ENCODE peak calls at places on chromosomes 12 and 14, in four cellular contexts. One of them, this sample, is unnamed.

GRCh38 chr12:92253301-92253700 is 107.7 kb upstream of the BTG1 start:
- DNase-seq in GM12878: no peak
- DNase-seq in HepG2: no peak
- DNase-seq in H1: no peak
- DNase-seq in this sample: no peak

GRCh38 chr14:24315807-24316596 is 4.7 kb downstream of the LTB4R start:
- DNase-seq in HepG2: peak
- DNase-seq in GM12878: no peak
- DNase-seq in H1: peak
- DNase-seq in this sample: no peak

GRCh38 chr12:2268478-2269286 is 215.9 kb downstream of the CACNA1C start:
- DNase-seq in H1: no peak
- DNase-seq in GM12878: no peak
- DNase-seq in HepG2: no peak
- DNase-seq in this sample: no peak

GRCh38 chr12:29639893-29640495 is 142.5 kb upstream of the OVCH1 start:
- DNase-seq in HepG2: no peak
- DNase-seq in GM12878: no peak
- DNase-seq in H1: no peak
- DNase-seq in this sample: no peak

GRCh38 chr12:2982361-2982760 is 23.2 kb downstream of the TEAD4 start:
- DNase-seq in H1: no peak
- DNase-seq in GM12878: no peak
- DNase-seq in HepG2: no peak
- DNase-seq in this sample: no peak

GRCh38 chr12:65232490-65233077 is 45.9 kb upstream of the MSRB3 start:
- DNase-seq in HepG2: no peak
- DNase-seq in H1: no peak
- DNase-seq in GM12878: no peak
- DNase-seq in this sample: no peak

GRCh38 chr12:4275869-4276253 is 2.3 kb downstream of the CCND2 start:
- DNase-seq in H1: peak
- DNase-seq in HepG2: no peak
- DNase-seq in GM12878: no peak
- DNase-seq in this sample: no peak

GRCh38 chr12:52488736-52489135 is 4.3 kb downstream of the KRT6A start:
- DNase-seq in H1: no peak
- DNase-seq in GM12878: no peak
- DNase-seq in HepG2: no peak
- DNase-seq in this sample: no peak

GRCh38 chr12:1634590-1635191 is 5.7 kb downstream of the WNT5B start:
- DNase-seq in HepG2: peak
- DNase-seq in H1: peak
- DNase-seq in GM12878: no peak
- DNase-seq in this sample: peak

GRCh38 chr12:88036368-88036965 is 7.3 kb upstream of the C12orf50 start:
- DNase-seq in HepG2: no peak
- DNase-seq in GM12878: no peak
- DNase-seq in H1: no peak
- DNase-seq in this sample: no peak

GRCh38 chr14:57391609-57392195 is 1.3 kb downstream of the NAA30 start:
- DNase-seq in H1: no peak
- DNase-seq in GM12878: no peak
- DNase-seq in HepG2: no peak
- DNase-seq in this sample: no peak

GRCh38 chr12:54538136-54538700 is 11.2 kb upstream of the PDE1B start:
- DNase-seq in HepG2: no peak
- DNase-seq in H1: no peak
- DNase-seq in GM12878: no peak
- DNase-seq in this sample: no peak

GRCh38 chr12:52971701-52972329 is 22.9 kb downstream of the KRT18 start:
- DNase-seq in HepG2: peak
- DNase-seq in GM12878: no peak
- DNase-seq in H1: no peak
- DNase-seq in this sample: no peak

GRCh38 chr12:130334937-130335336 is 2.8 kb upstream of the PIWIL1 start:
- DNase-seq in HepG2: no peak
- DNase-seq in H1: peak
- DNase-seq in GM12878: no peak
- DNase-seq in this sample: no peak

GRCh38 chr12:5498081-5498480 is 66.2 kb downstream of the NTF3 start:
- DNase-seq in HepG2: no peak
- DNase-seq in GM12878: no peak
- DNase-seq in H1: no peak
- DNase-seq in this sample: no peak

GRCh38 chr12:49323524-49324097 is 556 bp downstream of the TROAP start:
- DNase-seq in H1: no peak
- DNase-seq in HepG2: no peak
- DNase-seq in GM12878: no peak
- DNase-seq in this sample: no peak

GRCh38 chr12:5584776-5585560 is 153.1 kb downstream of the NTF3 start:
- DNase-seq in GM12878: no peak
- DNase-seq in H1: no peak
- DNase-seq in HepG2: no peak
- DNase-seq in this sample: no peak

GRCh38 chr14:99508896-99509629 is 27.9 kb downstream of the CCNK start:
- DNase-seq in H1: peak
- DNase-seq in HepG2: no peak
- DNase-seq in GM12878: no peak
- DNase-seq in this sample: no peak

GRCh38 chr14:106513302-106513701 is 986.9 kb downstream of the TMEM121 start:
- DNase-seq in HepG2: no peak
- DNase-seq in H1: no peak
- DNase-seq in GM12878: no peak
- DNase-seq in this sample: no peak

GRCh38 chr14:102586420-102587119 is 5.9 kb upstream of the RCOR1 start:
- DNase-seq in GM12878: no peak
- DNase-seq in H1: no peak
- DNase-seq in HepG2: no peak
- DNase-seq in this sample: no peak

GRCh38 chr12:110042260-110042659 is 6.1 kb downstream of the C12orf76 start:
- DNase-seq in H1: no peak
- DNase-seq in HepG2: peak
- DNase-seq in GM12878: no peak
- DNase-seq in this sample: no peak

GRCh38 chr14:38693423-38693822 is 409.6 kb downstream of the SEC23A start:
- DNase-seq in GM12878: no peak
- DNase-seq in HepG2: no peak
- DNase-seq in H1: no peak
- DNase-seq in this sample: no peak

GRCh38 chr12:51028126-51028810 is 2.1 kb upstream of the SLC11A2 start:
- DNase-seq in H1: no peak
- DNase-seq in GM12878: no peak
- DNase-seq in HepG2: peak
- DNase-seq in this sample: peak

GRCh38 chr14:53355581-53356112 is 202.5 kb upstream of the DDHD1 start:
- DNase-seq in H1: peak
- DNase-seq in GM12878: no peak
- DNase-seq in HepG2: no peak
- DNase-seq in this sample: peak

GRCh38 chr14:73463411-73463810 is 5.1 kb upstream of the NUMB start:
- DNase-seq in H1: no peak
- DNase-seq in HepG2: peak
- DNase-seq in GM12878: no peak
- DNase-seq in this sample: no peak

GRCh38 chr14:51304956-51305355 is 64.9 kb downstream of the TMX1 start:
- DNase-seq in GM12878: no peak
- DNase-seq in H1: no peak
- DNase-seq in HepG2: no peak
- DNase-seq in this sample: no peak

GRCh38 chr14:59275668-59276067 is 87.2 kb downstream of the DAAM1 start:
- DNase-seq in GM12878: peak
- DNase-seq in HepG2: peak
- DNase-seq in H1: no peak
- DNase-seq in this sample: no peak

GRCh38 chr14:33014710-33015109 is 76.0 kb downstream of the NPAS3 start:
- DNase-seq in HepG2: no peak
- DNase-seq in GM12878: no peak
- DNase-seq in H1: no peak
- DNase-seq in this sample: no peak

GRCh38 chr14:24677956-24678355 is 44.0 kb upstream of the GZMB start:
- DNase-seq in GM12878: no peak
- DNase-seq in HepG2: no peak
- DNase-seq in H1: no peak
- DNase-seq in this sample: no peak

GRCh38 chr12:92485356-92486348 is 217.1 kb upstream of the PLEKHG7 start:
- DNase-seq in HepG2: no peak
- DNase-seq in GM12878: no peak
- DNase-seq in H1: no peak
- DNase-seq in this sample: no peak

GRCh38 chr12:103085541-103085940 is 128.1 kb downstream of the ASCL1 start:
- DNase-seq in HepG2: no peak
- DNase-seq in GM12878: no peak
- DNase-seq in H1: no peak
- DNase-seq in this sample: no peak

GRCh38 chr12:108750471-108751402 is 19.4 kb upstream of the CORO1C start:
- DNase-seq in GM12878: no peak
- DNase-seq in HepG2: no peak
- DNase-seq in H1: no peak
- DNase-seq in this sample: no peak

DNA sequence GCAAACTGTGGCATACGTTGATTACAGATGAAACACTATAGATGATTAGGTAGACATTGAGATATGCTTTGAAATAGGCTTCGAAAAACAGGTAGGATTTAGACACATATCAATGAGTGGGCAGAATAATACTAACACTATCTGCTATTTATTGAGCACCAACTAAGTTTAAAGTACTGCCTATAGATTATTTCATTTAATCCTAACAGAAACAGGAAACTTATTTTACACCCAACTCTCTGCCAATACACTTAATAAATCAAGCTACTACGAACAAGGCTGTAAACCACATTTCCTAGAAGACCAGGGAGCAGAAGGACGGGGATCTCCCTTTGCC is 363 bp upstream of the VRK1 start:
- DNase-seq in GM12878: no peak
- DNase-seq in H1: no peak
- DNase-seq in HepG2: no peak
- DNase-seq in this sample: no peak
- H3K4me3 ChIP-seq in GM12878: no peak
- H3K4me3 ChIP-seq in H1: no peak
- H3K4me3 ChIP-seq in HepG2: peak
- H3K4me3 ChIP-seq in this sample: no peak

DNA sequence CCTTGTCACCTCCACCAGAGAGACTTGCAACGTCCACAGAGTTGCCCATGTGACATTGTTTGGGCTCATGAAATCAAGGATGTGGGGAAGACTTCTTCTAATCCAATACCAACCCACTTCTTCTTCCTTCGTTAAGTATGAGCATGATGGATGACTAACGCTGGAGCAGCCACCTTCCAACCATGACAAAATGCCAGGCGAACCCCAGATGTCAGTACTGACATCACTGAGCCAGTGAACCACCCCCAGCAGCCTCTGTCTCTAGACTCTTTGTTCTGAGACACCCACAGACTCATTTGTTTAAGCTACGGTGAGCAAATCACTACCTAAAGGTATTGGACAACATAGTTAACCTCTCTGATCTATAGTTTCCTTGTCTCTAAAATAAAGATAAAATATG is 123.7 kb downstream of the GRIN2B start:
- DNase-seq in GM12878: no peak
- DNase-seq in HepG2: no peak
- DNase-seq in H1: no peak
- DNase-seq in this sample: no peak
- TF ChIP-seq SUZ12 in GM12878: no peak
- TF ChIP-seq SUZ12 in HepG2: no peak
- TF ChIP-seq SUZ12 in H1: no peak
- TF ChIP-seq SUZ12 in this sample: no peak

GRCh38 chr14:31445703-31446102 is 11.6 kb downstream of the DTD2 start:
- DNase-seq in HepG2: no peak
- DNase-seq in GM12878: no peak
- DNase-seq in H1: no peak
- DNase-seq in this sample: no peak
- H3K9ac ChIP-seq in HepG2: no peak
- H3K9ac ChIP-seq in GM12878: no peak
- H3K9ac ChIP-seq in H1: no peak
- H3K9ac ChIP-seq in this sample: no peak

GRCh38 chr14:20798932-20799331 is 3.7 kb downstream of the RNASE1 start:
- DNase-seq in HepG2: no peak
- DNase-seq in GM12878: no peak
- DNase-seq in H1: no peak
- DNase-seq in this sample: no peak
- H3K4me3 ChIP-seq in HepG2: no peak
- H3K4me3 ChIP-seq in GM12878: no peak
- H3K4me3 ChIP-seq in H1: no peak
- H3K4me3 ChIP-seq in this sample: no peak

GRCh38 chr12:47207005-47207717 is 127.4 kb upstream of the AMIGO2 start:
- DNase-seq in H1: peak
- DNase-seq in GM12878: peak
- DNase-seq in HepG2: no peak
- DNase-seq in this sample: no peak
- TF ChIP-seq SUZ12 in H1: no peak
- TF ChIP-seq SUZ12 in GM12878: no peak
- TF ChIP-seq SUZ12 in HepG2: no peak
- TF ChIP-seq SUZ12 in this sample: no peak

GRCh38 chr12:27176765-27177164 is 67.3 kb upstream of the STK38L start:
- DNase-seq in H1: no peak
- DNase-seq in HepG2: no peak
- DNase-seq in GM12878: no peak
- DNase-seq in this sample: no peak
- H3K9ac ChIP-seq in H1: no peak
- H3K9ac ChIP-seq in HepG2: no peak
- H3K9ac ChIP-seq in GM12878: no peak
- H3K9ac ChIP-seq in this sample: no peak

DNA sequence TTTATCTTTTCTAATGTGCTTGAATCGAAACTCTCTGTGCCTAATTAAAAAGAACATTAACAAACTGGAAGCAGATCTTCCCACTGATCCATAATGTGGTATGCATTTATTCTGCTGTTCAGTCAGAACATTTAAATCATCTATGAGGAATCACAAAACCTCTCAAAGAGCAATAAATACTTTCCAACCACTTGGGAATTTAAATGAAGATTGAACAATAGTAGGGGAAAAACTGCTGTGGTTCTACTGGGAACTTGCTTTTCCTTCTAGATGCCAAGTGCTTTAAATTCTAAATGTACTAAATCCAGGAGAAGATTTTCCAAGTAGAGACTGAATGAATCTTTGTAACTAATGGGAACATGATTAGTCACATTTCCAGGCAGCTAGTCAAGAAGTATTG is 12.3 kb upstream of the CHPT1 start:
- DNase-seq in H1: no peak
- DNase-seq in GM12878: no peak
- DNase-seq in HepG2: no peak
- DNase-seq in this sample: no peak
- H3K4me3 ChIP-seq in H1: no peak
- H3K4me3 ChIP-seq in GM12878: no peak
- H3K4me3 ChIP-seq in HepG2: no peak
- H3K4me3 ChIP-seq in this sample: no peak

This sample was measured in NT2/D1.